ENCODE peak calls at places on chromosomes 12 and 14, in seven cellular contexts. L is SK-N-SH, U is H1, E is HepG2, D is HCT116, H is K562, M is GM12878. N is an unnamed sample.

GRCh38 chr12:23550753-23551152 is 398.7 kb downstream of the SOX5 start:
- DNase-seq in M (no peak), D (no peak), H (no peak), L (no peak), E (peak), U (no peak), N (no peak)

GRCh38 chr12:76792828-76793227 is 28.9 kb downstream of the ZDHHC17 start:
- DNase-seq in U (no peak), D (no peak), M (no peak), L (no peak), E (no peak), H (no peak), N (no peak)

GRCh38 chr12:79434561-79434960 is 256.2 kb downstream of the PAWR start:
- DNase-seq in M (no peak), U (no peak), H (no peak), E (no peak), L (no peak), D (no peak), N (no peak)

GRCh38 chr12:94145231-94145979 is 3.0 kb upstream of the PLXNC1 start:
- DNase-seq in E (no peak), U (no peak), L (peak), D (peak), H (peak), M (no peak), N (peak)

GRCh38 chr12:78696267-78696666 is 168.3 kb upstream of the SYT1 start:
- DNase-seq in E (no peak), U (no peak), M (no peak), D (no peak), L (no peak), H (no peak), N (no peak)

GRCh38 chr14:84643438-84643837 is 886.5 kb upstream of the FLRT2 start:
- DNase-seq in U (no peak), D (no peak), E (no peak), H (no peak), L (no peak), M (no peak), N (peak)

GRCh38 chr12:112901271-112901670 is 5.5 kb upstream of the OAS1 start:
- DNase-seq in U (no peak), M (no peak), L (no peak), H (no peak), D (no peak), E (no peak), N (no peak)

GRCh38 chr12:93197067-93197593 is 180.6 kb upstream of the NUDT4 start:
- DNase-seq in U (no peak), L (no peak), H (no peak), D (no peak), M (no peak), E (no peak), N (no peak)

GRCh38 chr12:67890726-67891125 is 98.5 kb upstream of the IFNG-AS1 start:
- DNase-seq in E (no peak), U (no peak), H (no peak), M (no peak), L (no peak), D (no peak), N (no peak)

GRCh38 chr12:2619136-2619535 is 175.6 kb upstream of the FKBP4 start:
- DNase-seq in M (no peak), E (no peak), H (no peak), L (no peak), D (no peak), U (no peak), N (no peak)

GRCh38 chr12:71405884-71406283 is 33.7 kb upstream of the LGR5 start:
- DNase-seq in H (no peak), D (no peak), L (no peak), M (no peak), E (no peak), U (no peak), N (no peak)

GRCh38 chr12:126890097-126890496 is 1376.9 kb upstream of the TMEM132C start:
- DNase-seq in U (no peak), H (no peak), D (no peak), L (no peak), M (no peak), E (no peak), N (no peak)

GRCh38 chr14:93084402-93084801 is 31.3 kb downstream of the ITPK1 start:
- DNase-seq in M (no peak), U (no peak), L (no peak), D (no peak), H (no peak), E (no peak), N (no peak)

GRCh38 chr14:94548999-94549985 is 11.9 kb upstream of the SERPINA4 start:
- DNase-seq in H (peak), E (peak), M (no peak), L (peak), D (peak), U (peak), N (peak)

GRCh38 chr14:50602035-50602434 is 42.1 kb downstream of the ATL1 start:
- DNase-seq in L (no peak), U (no peak), M (no peak), D (no peak), H (peak), E (no peak), N (no peak)

GRCh38 chr12:52918351-52918750 is 13.5 kb upstream of the KRT8 start:
- DNase-seq in H (no peak), M (no peak), U (no peak), E (no peak), D (no peak), L (no peak), N (no peak)

GRCh38 chr12:29709056-29709455 is 74.7 kb downstream of the TMTC1 start:
- DNase-seq in E (no peak), D (no peak), M (no peak), H (no peak), L (no peak), U (no peak), N (no peak)

GRCh38 chr12:18446245-18446644 is 184.9 kb downstream of the PIK3C2G start:
- DNase-seq in H (no peak), E (no peak), U (no peak), M (no peak), D (no peak), L (no peak), N (no peak)

GRCh38 chr14:101730626-101731186 is 30.8 kb upstream of the PPP2R5C start:
- DNase-seq in H (no peak), M (no peak), L (no peak), E (no peak), U (no peak), D (no peak), N (no peak)

GRCh38 chr12:131553409-131553808 is 157.5 kb upstream of the SFSWAP start:
- DNase-seq in H (no peak), D (no peak), E (no peak), M (no peak), U (no peak), L (no peak), N (no peak)

GRCh38 chr12:43815416-43815815 is 9.3 kb upstream of the TWF1 start:
- DNase-seq in U (no peak), H (no peak), E (no peak), D (no peak), M (no peak), L (no peak), N (no peak)

GRCh38 chr14:67806228-67806627 is 10.2 kb downstream of the ZFYVE26 start:
- DNase-seq in U (no peak), D (no peak), E (no peak), H (no peak), L (no peak), M (no peak), N (no peak)

GRCh38 chr12:113722747-113723146 is 243.4 kb downstream of the RBM19 start:
- DNase-seq in U (no peak), E (no peak), D (no peak), M (no peak), H (peak), L (no peak), N (no peak)

GRCh38 chr14:66568220-66568619 is 60.3 kb downstream of the GPHN start:
- DNase-seq in M (no peak), U (no peak), D (no peak), E (no peak), H (no peak), L (no peak), N (no peak)

GRCh38 chr12:58285551-58285950 is 344.2 kb downstream of the ATP23 start:
- DNase-seq in H (no peak), U (peak), L (no peak), M (no peak), E (no peak), D (no peak), N (no peak)

GRCh38 chr12:28027947-28028724 is 55.6 kb upstream of the PTHLH start:
- DNase-seq in E (no peak), L (no peak), M (no peak), U (no peak), H (no peak), D (no peak), N (no peak)

GRCh38 chr12:18206198-18206597 is 55.1 kb upstream of the PIK3C2G start:
- DNase-seq in M (no peak), D (no peak), H (no peak), L (no peak), E (no peak), U (no peak), N (no peak)

GRCh38 chr14:68970096-68970612 is 8.9 kb downstream of the ACTN1 start:
- DNase-seq in H (no peak), U (no peak), M (no peak), D (no peak), E (no peak), L (no peak), N (no peak)

GRCh38 chr12:414841-415240 is 13.4 kb downstream of the CCDC77 start:
- DNase-seq in H (no peak), U (no peak), D (no peak), E (no peak), M (no peak), L (peak), N (no peak)
- TF ChIP-seq JUND in H (no peak), U (no peak), D (no peak), E (no peak), M (no peak), L (no peak), N (no peak)

GRCh38 chr12:111812881-111813741 is 28.9 kb upstream of the MAPKAPK5 start:
- DNase-seq in H (peak), L (peak), M (peak), U (peak), E (peak), D (peak), N (peak)
- TF ChIP-seq JUND in H (peak), L (no peak), M (no peak), U (no peak), E (no peak), D (no peak), N (no peak)

GRCh38 chr14:103448097-103448496 is 62.9 kb downstream of the MARK3 start:
- DNase-seq in L (no peak), D (no peak), E (no peak), M (no peak), H (peak), U (no peak), N (no peak)
- TF ChIP-seq JUND in L (no peak), D (no peak), E (no peak), M (no peak), H (no peak), U (no peak), N (no peak)

GRCh38 chr12:40312982-40313576 is 88.3 kb downstream of the LRRK2 start:
- DNase-seq in L (peak), E (peak), M (no peak), D (no peak), U (no peak), H (no peak), N (no peak)
- TF ChIP-seq JUND in L (no peak), E (no peak), M (no peak), D (no peak), U (no peak), H (no peak), N (no peak)

DNA sequence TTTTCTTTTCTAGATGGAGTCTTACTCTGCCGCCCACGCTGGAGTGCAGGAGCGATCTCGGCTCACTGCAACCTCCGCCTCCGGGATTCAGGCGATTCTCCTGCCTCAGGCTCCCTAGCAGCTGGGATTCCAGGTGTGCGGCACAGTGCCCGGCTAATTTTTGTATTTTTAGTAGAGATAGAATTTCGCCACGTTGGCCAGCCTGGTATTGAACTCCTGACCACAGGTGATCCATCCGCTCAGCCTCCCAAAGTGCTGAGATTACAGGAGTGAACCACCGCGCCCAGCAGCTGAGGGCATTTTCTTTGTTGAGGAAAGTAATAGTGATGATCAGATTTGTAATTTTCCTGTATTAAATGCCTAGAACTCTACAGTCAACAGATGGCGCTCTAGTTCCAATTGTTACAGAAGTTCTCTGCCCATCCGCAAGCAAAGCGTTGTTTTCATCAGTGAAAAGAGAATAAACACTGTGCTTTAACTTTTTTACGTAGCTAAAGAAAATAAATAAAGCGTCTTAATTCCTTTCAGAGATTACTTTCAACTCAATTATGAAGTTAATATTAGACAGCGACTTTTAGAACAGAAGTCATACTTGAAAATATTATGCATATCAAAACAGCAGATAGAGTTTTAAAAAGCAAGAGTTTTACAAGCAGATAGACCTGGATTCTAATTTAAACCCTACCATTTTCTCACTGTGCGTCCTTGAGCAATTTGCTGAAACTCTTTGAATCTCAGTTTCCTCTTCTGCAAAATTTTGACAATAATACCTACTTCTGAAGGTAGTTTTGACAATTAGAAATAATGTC is 335.1 kb downstream of the DUSP6 start:
- DNase-seq in E (peak), M (no peak), D (peak), U (no peak), H (peak), L (peak), N (peak)
- TF ChIP-seq JUND in E (no peak), M (no peak), D (no peak), U (no peak), H (no peak), L (no peak), N (no peak)

DNA sequence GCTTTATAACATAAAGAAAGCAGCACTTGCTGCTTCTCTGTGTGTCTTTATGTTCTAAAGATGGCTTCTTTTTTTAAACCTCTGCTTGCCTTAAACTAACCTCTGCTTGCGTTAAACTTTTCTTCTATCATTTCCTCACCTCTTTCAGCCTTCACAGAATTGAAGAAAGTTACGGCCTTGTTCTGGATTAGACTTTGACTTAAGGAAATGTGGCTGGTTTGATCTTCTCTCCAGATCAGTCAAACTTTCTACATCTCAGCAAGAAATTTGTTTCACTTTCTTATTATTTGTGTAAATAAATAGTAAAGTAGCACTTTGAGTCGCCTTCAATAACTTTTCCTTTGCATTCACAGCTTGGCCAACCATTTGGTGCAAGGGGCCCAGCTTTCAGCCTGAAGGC is 64.2 kb downstream of the CMAS start:
- DNase-seq in U (no peak), D (no peak), M (no peak), L (no peak), H (no peak), E (no peak), N (no peak)
- TF ChIP-seq JUND in U (no peak), D (no peak), M (no peak), L (no peak), H (no peak), E (no peak), N (no peak)